ENCODE peak calls at places on chromosomes 4 and X, in six cellular contexts. G is endodermal cell, B is left ventricle myocardium inferior, P is left lung, V is transverse colon, Z is IMR-90. N is an unnamed sample.

GRCh38 chr4:6943012-6943869 is 33.6 kb downstream of the TBC1D14 start:
- DNase-seq in P (no peak), Z (no peak), V (peak; percentile 64), G (peak; percentile 76), B (no peak), N (no peak)

GRCh38 chrX:9416562-9417319 is 48.1 kb upstream of the TBL1X start:
- DNase-seq in Z (peak; percentile 62), V (no peak), P (no peak), G (no peak), B (no peak), N (no peak)

GRCh38 chrX:36986231-36986630 is 21.9 kb upstream of the FAM47C start:
- DNase-seq in V (no peak), P (no peak), B (no peak), Z (no peak), G (peak; percentile 60), N (no peak)

GRCh38 chr4:5460106-5460801 is 248.1 kb downstream of the EVC2 start:
- DNase-seq in Z (peak; percentile 37), V (no peak), B (peak; percentile 23), P (no peak), G (peak; percentile 84), N (no peak)

GRCh38 chrX:12956704-12957541 is 18.0 kb upstream of the TMSB4X start:
- DNase-seq in V (no peak), B (no peak), G (no peak), Z (peak; percentile 63), P (no peak), N (no peak)

GRCh38 chr4:1413221-1413663 is 7.0 kb upstream of the NKX1-1 start:
- DNase-seq in P (no peak), B (no peak), V (no peak), Z (no peak), G (no peak), N (no peak)

GRCh38 chrX:155143959-155144548 is 72.2 kb upstream of the VBP1 start:
- DNase-seq in G (no peak), Z (no peak), P (no peak), B (no peak), V (no peak), N (no peak)

GRCh38 chr4:72286185-72286584 is 254.4 kb downstream of the NPFFR2 start:
- DNase-seq in P (no peak), V (no peak), B (no peak), Z (peak; percentile 12), G (no peak), N (no peak)

GRCh38 chr4:306551-306961 is 1.3 kb upstream of the ZNF732 start:
- DNase-seq in G (no peak), P (no peak), V (no peak), B (no peak), Z (no peak), N (no peak)

GRCh38 chr4:114921790-114922581 is 191.4 kb downstream of the NDST4 start:
- DNase-seq in V (peak; percentile 6), P (peak; percentile 39), B (no peak), G (peak; percentile 66), Z (no peak), N (no peak)

GRCh38 chrX:39941332-39941920 is 156.3 kb downstream of the BCOR start:
- DNase-seq in V (no peak), B (no peak), P (no peak), Z (no peak), G (peak; percentile 69), N (no peak)

DNA sequence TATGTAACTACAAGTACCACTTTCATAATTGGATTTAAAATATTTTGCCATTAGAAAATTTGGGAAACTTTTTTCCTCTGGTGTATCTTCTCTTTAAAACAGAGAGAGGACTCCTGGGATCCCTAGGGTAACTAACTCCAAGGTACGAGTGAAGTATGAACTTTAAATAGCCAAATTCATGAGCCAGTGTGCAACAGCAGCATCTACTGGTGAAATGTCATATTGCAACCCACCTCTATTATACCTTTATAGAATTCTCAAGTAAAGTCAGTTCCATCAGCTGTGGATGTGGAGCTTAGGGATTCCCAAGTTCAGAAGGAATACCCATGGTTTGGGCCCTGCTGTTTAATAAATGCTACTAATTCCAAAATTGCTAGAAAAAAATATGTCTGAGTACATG is 282.7 kb upstream of the TAPT1 start:
- DNase-seq in P (no peak), V (no peak), G (no peak), B (no peak), Z (no peak), N (no peak)
- TF ChIP-seq CTCF in P (no peak), V (no peak), G (peak; percentile 71), B (no peak), Z (peak; percentile 32), N (peak; percentile 9)

GRCh38 chr4:12260453-12260852 is 831.8 kb upstream of the HS3ST1 start:
- DNase-seq in P (no peak), Z (no peak), V (no peak), B (no peak), G (no peak), N (no peak)
- H3K36me3 ChIP-seq in P (no peaks in the 10 kb centered on the region), Z (no peaks in the 10 kb centered on the region), V (no peaks in the 10 kb centered on the region), B (no peaks in the 10 kb centered on the region), G (no peaks in the 10 kb centered on the region), N (no peaks in the 10 kb centered on the region)

GRCh38 chrX:125475482-125475881 is 155.8 kb downstream of the TEX13C start:
- DNase-seq in P (no peak), V (no peak), B (no peak), Z (no peak), G (no peak), N (no peak)
- TF ChIP-seq CTCF in P (no peak), V (no peak), B (no peak), Z (no peak), G (no peak), N (no peak)

GRCh38 chrX:108091266-108091877 is at the start of the genes ATG4A and PSMD10:
- DNase-seq in G (peak; percentile 99), P (peak; percentile 94), B (peak; percentile 92), Z (peak; percentile 93), V (peak; percentile 94), N (peak; percentile 94)

GRCh38 chrX:108091878-108092291 is 307 bp downstream of the ATG4A start:
- DNase-seq in B (no peak), V (no peak), P (no peak), G (no peak), Z (no peak), N (no peak)

GRCh38 chrX:108090474-108091265 is 672 bp downstream of the PSMD10 start:
- DNase-seq in B (no peak), P (no peak), Z (peak; percentile 44), G (no peak), V (no peak), N (no peak)

GRCh38 chrX:108088511-108088910 is 2.8 kb downstream of the PSMD10 start:
- DNase-seq in V (no peak), B (no peak), P (no peak), Z (no peak), G (no peak), N (no peak)

DNA sequence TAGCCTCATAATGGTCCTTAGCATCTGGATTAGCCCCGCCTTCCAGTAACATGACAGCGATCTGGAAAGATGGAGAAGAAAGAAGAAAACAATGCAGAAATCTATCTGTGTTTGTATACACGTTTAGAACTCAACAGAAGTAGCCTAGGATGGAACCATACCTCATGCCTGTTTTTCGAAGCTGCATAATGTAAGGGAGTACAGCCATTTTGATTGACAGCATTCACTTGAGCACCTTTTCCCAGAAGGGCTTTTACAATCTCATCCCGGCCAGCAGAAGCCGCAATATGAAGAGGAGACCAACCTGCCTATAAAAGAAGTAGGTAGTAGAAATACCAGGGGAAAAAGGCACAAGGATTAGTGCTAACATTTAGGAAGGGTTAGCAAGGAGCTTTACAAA is 3.5 kb downstream of the PSMD10 start:
- DNase-seq in V (no peak), G (no peak), P (no peak), B (no peak), Z (no peak), N (no peak)
- H3K36me3 ChIP-seq in V (no peaks in the 10 kb centered on the region), G (peaks cover 26% of the 10 kb centered on the region), P (no peaks in the 10 kb centered on the region), B (peaks cover 34% of the 10 kb centered on the region), Z (peaks cover 7% of the 10 kb centered on the region), N (peaks cover 56% of the 10 kb centered on the region)

DNA sequence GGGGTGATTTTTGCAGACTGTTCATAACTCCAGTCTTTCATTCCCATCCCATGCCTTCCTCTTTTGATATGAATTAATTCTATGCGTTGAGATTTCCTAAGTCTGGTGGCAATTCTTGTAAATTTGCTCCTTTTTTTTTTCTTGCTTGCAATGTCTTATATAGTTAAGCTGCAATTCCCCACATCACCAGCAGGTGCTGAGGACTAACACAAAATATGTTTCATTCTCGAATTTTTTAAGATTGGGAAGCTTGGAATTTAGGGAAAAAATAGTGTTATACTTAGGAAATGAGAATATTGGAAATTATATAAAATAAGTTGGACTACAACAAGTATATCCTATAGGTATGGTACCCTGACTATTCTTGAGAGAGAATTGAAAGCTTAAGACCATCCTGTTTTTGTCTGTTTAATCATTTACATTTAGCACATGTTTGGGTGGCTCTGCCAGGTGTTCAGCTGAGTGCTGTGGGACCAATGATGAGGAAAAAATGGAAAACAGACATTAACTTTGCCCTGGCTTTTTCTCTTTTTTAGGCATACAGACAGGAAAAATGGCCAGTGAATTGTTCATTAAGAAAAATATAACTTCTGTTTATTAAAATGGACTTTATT is 30.2 kb downstream of the AFF2 start:
- DNase-seq in G (no peak), V (no peak), B (no peak), Z (peak; percentile 33), P (no peak), N (no peak)
- TF ChIP-seq CTCF in G (peak; percentile 83), V (no peak), B (peak; percentile 62), Z (peak; percentile 59), P (peak; percentile 71), N (peak; percentile 48)

DNA sequence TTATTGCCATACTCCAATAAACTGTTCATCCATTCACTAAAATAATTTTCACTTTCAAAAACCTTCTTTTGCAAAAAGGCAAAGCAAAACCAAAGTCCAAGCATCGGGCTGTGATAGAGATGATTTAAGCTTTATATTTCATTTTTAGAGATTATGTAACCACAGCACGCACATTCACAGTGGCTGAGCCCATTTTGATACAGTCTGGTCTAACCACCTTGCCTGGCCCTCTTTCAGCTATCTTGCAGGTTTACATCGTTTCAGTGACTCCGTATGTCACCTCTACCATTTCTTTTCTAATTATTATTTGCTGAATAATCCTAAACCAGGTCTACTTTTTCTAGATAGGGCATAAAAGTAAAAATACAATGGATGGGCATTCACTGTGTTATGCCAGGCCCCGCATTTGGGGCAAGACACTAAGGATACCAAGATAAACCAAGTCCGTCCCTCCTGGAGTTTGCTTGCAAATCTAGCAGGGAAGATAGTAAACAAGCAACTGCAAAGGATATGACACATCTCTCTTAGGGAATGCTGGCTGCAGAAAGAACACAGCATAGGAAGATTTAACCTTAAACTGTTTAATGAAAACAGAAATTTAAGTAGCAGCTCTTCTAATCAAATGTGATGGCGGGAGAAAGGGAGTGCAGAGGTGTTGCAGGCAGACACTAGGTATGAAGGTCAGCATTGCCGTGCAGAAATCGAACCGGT is 1.7 kb downstream of the CASP3 start:
- DNase-seq in Z (peak; percentile 62), B (no peak), G (no peak), V (no peak), P (no peak), N (no peak)
- H3K36me3 ChIP-seq in Z (peaks cover 2% of the 10 kb centered on the region), B (no peaks in the 10 kb centered on the region), G (peaks cover 17% of the 10 kb centered on the region), V (no peaks in the 10 kb centered on the region), P (no peaks in the 10 kb centered on the region), N (peaks cover 8% of the 10 kb centered on the region)